ENCODE peak calls at places on chromosomes 7 and 10, in seven cellular contexts. One of them, this sample, is unnamed.

GRCh38 chr7:46011501-46011900 is 90.4 kb upstream of the IGFBP3 start:
- DNase-seq in T follicular helper cell: no peak
- DNase-seq in hepatocyte: no peak
- DNase-seq in AG08395: no peak
- DNase-seq in hepatic stellate cell: no peak
- DNase-seq in HT1080: no peak
- DNase-seq in hypothalamus: no peak
- DNase-seq in this sample: no peak

GRCh38 chr7:28245108-28245868 is 64.7 kb upstream of the JAZF1 start:
- DNase-seq in T follicular helper cell: no peak
- DNase-seq in hepatocyte: no peak
- DNase-seq in AG08395: no peak
- DNase-seq in hepatic stellate cell: no peak
- DNase-seq in HT1080: no peak
- DNase-seq in hypothalamus: no peak
- DNase-seq in this sample: no peak

GRCh38 chr7:78953726-78954363 is 499.6 kb downstream of the MAGI2 start:
- DNase-seq in T follicular helper cell: no peak
- DNase-seq in hepatocyte: no peak
- DNase-seq in AG08395: no peak
- DNase-seq in hepatic stellate cell: no peak
- DNase-seq in HT1080: no peak
- DNase-seq in hypothalamus: no peak
- DNase-seq in this sample: no peak

GRCh38 chr7:102189756-102190155 is 96.9 kb upstream of the SH2B2 start:
- DNase-seq in T follicular helper cell: no peak
- DNase-seq in hepatocyte: no peak
- DNase-seq in AG08395: no peak
- DNase-seq in hepatic stellate cell: no peak
- DNase-seq in HT1080: no peak
- DNase-seq in hypothalamus: no peak
- DNase-seq in this sample: no peak

GRCh38 chr10:100163704-100164621 is 21.9 kb downstream of the ERLIN1 start:
- DNase-seq in T follicular helper cell: no peak
- DNase-seq in hepatocyte: no peak
- DNase-seq in AG08395: no peak
- DNase-seq in hepatic stellate cell: no peak
- DNase-seq in HT1080: no peak
- DNase-seq in hypothalamus: no peak
- DNase-seq in this sample: no peak

GRCh38 chr7:41702635-41703371 is at the start of gene INHBA:
- DNase-seq in T follicular helper cell: no peak
- DNase-seq in hepatocyte: peak; percentile 61
- DNase-seq in AG08395: peak; percentile 47
- DNase-seq in hepatic stellate cell: peak; percentile 87
- DNase-seq in HT1080: peak; percentile 65
- DNase-seq in hypothalamus: no peak
- DNase-seq in this sample: peak; percentile 9

GRCh38 chr10:794382-794956 is 105.0 kb upstream of the DIP2C start:
- DNase-seq in T follicular helper cell: no peak
- DNase-seq in hepatocyte: no peak
- DNase-seq in AG08395: peak; percentile 37
- DNase-seq in hepatic stellate cell: no peak
- DNase-seq in HT1080: peak; percentile 19
- DNase-seq in hypothalamus: no peak
- DNase-seq in this sample: no peak

GRCh38 chr10:71984126-71984797 is 20.1 kb downstream of the CHST3 start:
- DNase-seq in T follicular helper cell: no peak
- DNase-seq in hepatocyte: no peak
- DNase-seq in AG08395: no peak
- DNase-seq in hepatic stellate cell: no peak
- DNase-seq in HT1080: no peak
- DNase-seq in hypothalamus: no peak
- DNase-seq in this sample: no peak

GRCh38 chr7:141587304-141587703 is 36.1 kb downstream of the AGK start:
- DNase-seq in T follicular helper cell: no peak
- DNase-seq in hepatocyte: no peak
- DNase-seq in AG08395: no peak
- DNase-seq in hepatic stellate cell: no peak
- DNase-seq in HT1080: no peak
- DNase-seq in hypothalamus: no peak
- DNase-seq in this sample: no peak

GRCh38 chr10:93296151-93296550 is 186.0 kb downstream of the MYOF start:
- DNase-seq in T follicular helper cell: no peak
- DNase-seq in hepatocyte: no peak
- DNase-seq in AG08395: no peak
- DNase-seq in hepatic stellate cell: no peak
- DNase-seq in HT1080: no peak
- DNase-seq in hypothalamus: no peak
- DNase-seq in this sample: no peak

GRCh38 chr7:103951311-103951710 is 38.1 kb downstream of the RELN start:
- DNase-seq in T follicular helper cell: no peak
- DNase-seq in hepatocyte: no peak
- DNase-seq in AG08395: no peak
- DNase-seq in hepatic stellate cell: no peak
- DNase-seq in HT1080: no peak
- DNase-seq in hypothalamus: no peak
- DNase-seq in this sample: no peak

GRCh38 chr7:14747701-14748100 is 154.8 kb downstream of the DGKB start:
- DNase-seq in T follicular helper cell: no peak
- DNase-seq in hepatocyte: no peak
- DNase-seq in AG08395: no peak
- DNase-seq in hepatic stellate cell: no peak
- DNase-seq in HT1080: no peak
- DNase-seq in hypothalamus: no peak
- DNase-seq in this sample: no peak

GRCh38 chr10:35781643-35782035 is 139.5 kb upstream of the FZD8 start:
- DNase-seq in T follicular helper cell: no peak
- DNase-seq in hepatocyte: peak; percentile 40
- DNase-seq in AG08395: no peak
- DNase-seq in hepatic stellate cell: no peak
- DNase-seq in HT1080: peak; percentile 8
- DNase-seq in hypothalamus: no peak
- DNase-seq in this sample: peak; percentile 64

GRCh38 chr10:21523007-21523406 is 2.5 kb downstream of the SKIDA1 start:
- DNase-seq in T follicular helper cell: no peak
- DNase-seq in hepatocyte: no peak
- DNase-seq in AG08395: no peak
- DNase-seq in hepatic stellate cell: no peak
- DNase-seq in HT1080: no peak
- DNase-seq in hypothalamus: no peak
- DNase-seq in this sample: no peak

GRCh38 chr7:143882611-143883078 is 19.3 kb downstream of the TCAF1 start:
- DNase-seq in T follicular helper cell: no peak
- DNase-seq in hepatocyte: peak; percentile 87
- DNase-seq in AG08395: peak; percentile 71
- DNase-seq in hepatic stellate cell: peak; percentile 77
- DNase-seq in HT1080: no peak
- DNase-seq in hypothalamus: peak; percentile 49
- DNase-seq in this sample: no peak

GRCh38 chr7:82098410-82098809 is 328.6 kb upstream of the HGF start:
- DNase-seq in T follicular helper cell: no peak
- DNase-seq in hepatocyte: no peak
- DNase-seq in AG08395: no peak
- DNase-seq in hepatic stellate cell: no peak
- DNase-seq in HT1080: no peak
- DNase-seq in hypothalamus: no peak
- DNase-seq in this sample: no peak

GRCh38 chr7:95420996-95421846 is 13.6 kb downstream of the PON2 start:
- DNase-seq in T follicular helper cell: no peak
- DNase-seq in hepatocyte: peak; percentile 9
- DNase-seq in AG08395: no peak
- DNase-seq in hepatic stellate cell: no peak
- DNase-seq in HT1080: no peak
- DNase-seq in hypothalamus: no peak
- DNase-seq in this sample: peak; percentile 32

GRCh38 chr10:132540456-132540855 is 2.9 kb downstream of the INPP5A start:
- DNase-seq in T follicular helper cell: no peak
- DNase-seq in hepatocyte: no peak
- DNase-seq in AG08395: peak; percentile 48
- DNase-seq in hepatic stellate cell: peak; percentile 62
- DNase-seq in HT1080: no peak
- DNase-seq in hypothalamus: no peak
- DNase-seq in this sample: no peak

GRCh38 chr10:87661861-87662785 is 2.4 kb downstream of the PAPSS2 start:
- DNase-seq in T follicular helper cell: no peak
- DNase-seq in hepatocyte: no peak
- DNase-seq in AG08395: no peak
- DNase-seq in hepatic stellate cell: no peak
- DNase-seq in HT1080: peak; percentile 75
- DNase-seq in hypothalamus: no peak
- DNase-seq in this sample: no peak

GRCh38 chr7:45692031-45692430 is 117.9 kb downstream of the ADCY1 start:
- DNase-seq in T follicular helper cell: no peak
- DNase-seq in hepatocyte: no peak
- DNase-seq in AG08395: no peak
- DNase-seq in hepatic stellate cell: no peak
- DNase-seq in HT1080: no peak
- DNase-seq in hypothalamus: no peak
- DNase-seq in this sample: no peak

GRCh38 chr10:122637371-122637770 is 62.3 kb downstream of the C10orf120 start:
- DNase-seq in T follicular helper cell: no peak
- DNase-seq in hepatocyte: no peak
- DNase-seq in AG08395: no peak
- DNase-seq in hepatic stellate cell: no peak
- DNase-seq in HT1080: no peak
- DNase-seq in hypothalamus: no peak
- DNase-seq in this sample: no peak

GRCh38 chr10:99845837-99846382 is 63.5 kb downstream of the ABCC2 start:
- DNase-seq in T follicular helper cell: peak; percentile 52
- DNase-seq in hepatocyte: peak; percentile 93
- DNase-seq in AG08395: peak; percentile 80
- DNase-seq in hepatic stellate cell: peak; percentile 70
- DNase-seq in HT1080: peak; percentile 90
- DNase-seq in hypothalamus: peak; percentile 11
- DNase-seq in this sample: peak; percentile 74

This sample was measured in Caco-2.